ENCODE peak calls at places on chromosome 18, in seven cellular contexts. One of them, this sample, is unnamed.
A peak's percentile ranks its signal among the peaks of the same experiment; 100 is the strongest.

GRCh38 chr18:31680836-31681568 is 3.4 kb downstream of the B4GALT6 start:
- DNase-seq in GM23248: no peak
- DNase-seq in HTR-8/SVneo: no peak
- DNase-seq in neural progenitor cell: no peak
- DNase-seq in NCI-H1092 treated with DMSO at 0.1 percent for 48 hours: no peak
- DNase-seq in NCI-H1105 treated with DMSO at 0.1 percent for 48 hours: peak; percentile 32
- DNase-seq in right atrium auricular region: no peak
- DNase-seq in this sample: no peak

GRCh38 chr18:41576643-41577042 is 378.4 kb upstream of the PIK3C3 start:
- DNase-seq in GM23248: no peak
- DNase-seq in HTR-8/SVneo: no peak
- DNase-seq in neural progenitor cell: peak; percentile 57
- DNase-seq in NCI-H1092 treated with DMSO at 0.1 percent for 48 hours: no peak
- DNase-seq in NCI-H1105 treated with DMSO at 0.1 percent for 48 hours: no peak
- DNase-seq in right atrium auricular region: no peak
- DNase-seq in this sample: no peak

GRCh38 chr18:75305984-75306383 is 95.4 kb downstream of the TSHZ1 start:
- DNase-seq in GM23248: no peak
- DNase-seq in HTR-8/SVneo: no peak
- DNase-seq in neural progenitor cell: no peak
- DNase-seq in NCI-H1092 treated with DMSO at 0.1 percent for 48 hours: no peak
- DNase-seq in NCI-H1105 treated with DMSO at 0.1 percent for 48 hours: no peak
- DNase-seq in right atrium auricular region: no peak
- DNase-seq in this sample: no peak

GRCh38 chr18:46215902-46216723 is 111.9 kb downstream of the HAUS1 start:
- DNase-seq in GM23248: no peak
- DNase-seq in HTR-8/SVneo: no peak
- DNase-seq in neural progenitor cell: no peak
- DNase-seq in NCI-H1092 treated with DMSO at 0.1 percent for 48 hours: no peak
- DNase-seq in NCI-H1105 treated with DMSO at 0.1 percent for 48 hours: no peak
- DNase-seq in right atrium auricular region: no peak
- DNase-seq in this sample: no peak

GRCh38 chr18:33960393-33960792 is 264.3 kb downstream of the NOL4 start:
- DNase-seq in GM23248: no peak
- DNase-seq in HTR-8/SVneo: no peak
- DNase-seq in neural progenitor cell: no peak
- DNase-seq in NCI-H1092 treated with DMSO at 0.1 percent for 48 hours: peak; percentile 71
- DNase-seq in NCI-H1105 treated with DMSO at 0.1 percent for 48 hours: peak; percentile 92
- DNase-seq in right atrium auricular region: no peak
- DNase-seq in this sample: no peak

GRCh38 chr18:47191956-47192355 is 15.8 kb upstream of the IER3IP1 start:
- DNase-seq in GM23248: peak; percentile 62
- DNase-seq in HTR-8/SVneo: no peak
- DNase-seq in neural progenitor cell: no peak
- DNase-seq in NCI-H1092 treated with DMSO at 0.1 percent for 48 hours: no peak
- DNase-seq in NCI-H1105 treated with DMSO at 0.1 percent for 48 hours: no peak
- DNase-seq in right atrium auricular region: no peak
- DNase-seq in this sample: no peak

GRCh38 chr18:23932385-23933067 is 82.0 kb upstream of the TTC39C start:
- DNase-seq in GM23248: no peak
- DNase-seq in HTR-8/SVneo: no peak
- DNase-seq in neural progenitor cell: no peak
- DNase-seq in NCI-H1092 treated with DMSO at 0.1 percent for 48 hours: no peak
- DNase-seq in NCI-H1105 treated with DMSO at 0.1 percent for 48 hours: no peak
- DNase-seq in right atrium auricular region: no peak
- DNase-seq in this sample: no peak

GRCh38 chr18:22320736-22321135 is 97.0 kb downstream of the CTAGE1 start:
- DNase-seq in GM23248: no peak
- DNase-seq in HTR-8/SVneo: no peak
- DNase-seq in neural progenitor cell: no peak
- DNase-seq in NCI-H1092 treated with DMSO at 0.1 percent for 48 hours: no peak
- DNase-seq in NCI-H1105 treated with DMSO at 0.1 percent for 48 hours: no peak
- DNase-seq in right atrium auricular region: no peak
- DNase-seq in this sample: no peak

GRCh38 chr18:61635901-61636528 is 256.8 kb downstream of the RNF152 start:
- DNase-seq in GM23248: peak; percentile 75
- DNase-seq in HTR-8/SVneo: peak; percentile 22
- DNase-seq in neural progenitor cell: peak; percentile 85
- DNase-seq in NCI-H1092 treated with DMSO at 0.1 percent for 48 hours: peak; percentile 78
- DNase-seq in NCI-H1105 treated with DMSO at 0.1 percent for 48 hours: peak; percentile 39
- DNase-seq in right atrium auricular region: peak; percentile 66
- DNase-seq in this sample: peak; percentile 83

GRCh38 chr18:61606068-61606660 is 272.9 kb downstream of the CDH20 start:
- DNase-seq in GM23248: peak; percentile 71
- DNase-seq in HTR-8/SVneo: no peak
- DNase-seq in neural progenitor cell: peak; percentile 94
- DNase-seq in NCI-H1092 treated with DMSO at 0.1 percent for 48 hours: no peak
- DNase-seq in NCI-H1105 treated with DMSO at 0.1 percent for 48 hours: no peak
- DNase-seq in right atrium auricular region: peak; percentile 74
- DNase-seq in this sample: peak; percentile 48